ENCODE peak calls at places on chromosomes 13 and 19, in nine cellular contexts. X is brain pericyte; P is neural crest cell; Z is anterior cingulate cortex; Q is NAMALWA; S is DMS153; G is stimulated activated CD4-positive, alpha-beta T cell treated with anti-CD3 and anti-CD28 coated beads, Interleukin-4, amount 100 ng/mL, for 1 hour; N is thyroid gland; M is occipital lobe. J is an unnamed sample.

GRCh38 chr19:8449830-8450229 is 5.1 kb downstream of the HNRNPM start:
- DNase-seq in X (no peak), P (no peak), Z (no peak), Q (no peak), S (no peak), G (no peak), N (no peak), M (no peak), J (no peak)

GRCh38 chr13:29156136-29156535 is 336.0 kb downstream of the MTUS2 start:
- DNase-seq in X (no peak), P (no peak), Z (no peak), Q (no peak), S (no peak), G (no peak), N (no peak), M (no peak), J (no peak)

GRCh38 chr13:102440259-102440936 is 38.5 kb upstream of the FGF14 start:
- DNase-seq in X (no peak), P (no peak), Z (no peak), Q (no peak), S (no peak), G (no peak), N (peak), M (no peak), J (no peak)

GRCh38 chr19:54470991-54471782 is 1.9 kb downstream of the CDC42EP5 start:
- DNase-seq in X (no peak), P (peak), Z (peak), Q (no peak), S (no peak), G (no peak), N (no peak), M (no peak), J (no peak)

GRCh38 chr19:3118232-3119070 is 17.4 kb upstream of the GNA15 start:
- DNase-seq in X (no peak), P (no peak), Z (no peak), Q (no peak), S (no peak), G (no peak), N (no peak), M (no peak), J (no peak)

GRCh38 chr19:31402529-31402928 is 53.3 kb upstream of the TSHZ3 start:
- DNase-seq in X (no peak), P (no peak), Z (no peak), Q (no peak), S (no peak), G (no peak), N (no peak), M (no peak), J (no peak)

GRCh38 chr19:30314056-30314804 is 58.0 kb upstream of the ZNF536 start:
- DNase-seq in X (no peak), P (no peak), Z (no peak), Q (no peak), S (no peak), G (no peak), N (no peak), M (no peak), J (no peak)

GRCh38 chr13:93234459-93234858 is 7.9 kb downstream of the GPC6 start:
- DNase-seq in X (no peak), P (no peak), Z (no peak), Q (no peak), S (no peak), G (no peak), N (no peak), M (no peak), J (no peak)

GRCh38 chr13:106491928-106492327 is 43.5 kb downstream of the EFNB2 start:
- DNase-seq in X (no peak), P (peak), Z (peak), Q (no peak), S (no peak), G (no peak), N (no peak), M (peak), J (no peak)

GRCh38 chr19:55581145-55581827 is 638 bp upstream of the ZNF579 start:
- DNase-seq in X (no peak), P (no peak), Z (no peak), Q (peak), S (no peak), G (no peak), N (peak), M (no peak), J (no peak)

GRCh38 chr19:14731200-14731599 is 41.4 kb downstream of the ZNF333 start:
- DNase-seq in X (no peak), P (no peak), Z (no peak), Q (no peak), S (no peak), G (no peak), N (no peak), M (no peak), J (no peak)

GRCh38 chr19:12733369-12733896 is 1.1 kb downstream of the TRIR start:
- DNase-seq in X (no peak), P (no peak), Z (no peak), Q (peak), S (no peak), G (peak), N (peak), M (no peak), J (no peak)

GRCh38 chr13:52879950-52880650 is 31.7 kb upstream of the PCDH8 start:
- DNase-seq in X (no peak), P (no peak), Z (no peak), Q (no peak), S (peak), G (no peak), N (peak), M (no peak), J (peak)

J was measured in NCI-H748 treated with DMSO at 0.1 percent for 48 hours.